ENCODE peak calls at places on chromosome 19, in six cellular contexts. O is GM12878, R is stomach, S is A549, K is body of pancreas, A is ovary. V is an unnamed sample.

GRCh38 chr19:16940626-16941025 is 51.8 kb downstream of the F2RL3 start:
- DNase-seq in O (no peak), R (no peak), S (no peak), K (no peak), A (no peak), V (no peak)

GRCh38 chr19:52237771-52238400 is 31.5 kb upstream of the ZNF766 start:
- DNase-seq in O (peak; percentile 19), R (peak; percentile 59), S (peak; percentile 69), K (peak; percentile 63), A (peak; percentile 51), V (peak; percentile 56)

GRCh38 chr19:57241181-57241580 is 749 bp downstream of the ZNF805 start:
- DNase-seq in O (no peak), R (no peak), S (peak; percentile 9), K (no peak), A (no peak), V (no peak)

GRCh38 chr19:50820549-50821247 is 2.9 kb downstream of the KLK1 start:
- DNase-seq in O (peak; percentile 21), R (no peak), S (no peak), K (peak; percentile 90), A (no peak), V (no peak)

GRCh38 chr19:38143847-38144246 is 80.2 kb downstream of the DPF1 start:
- DNase-seq in O (no peak), R (no peak), S (peak; percentile 40), K (no peak), A (no peak), V (no peak)

GRCh38 chr19:29587518-29587986 is 18.5 kb upstream of the POP4 start:
- DNase-seq in O (peak; percentile 76), R (no peak), S (no peak), K (no peak), A (no peak), V (no peak)

GRCh38 chr19:42428676-42429075 is 1.5 kb upstream of the LIPE start:
- DNase-seq in O (no peak), R (no peak), S (no peak), K (no peak), A (no peak), V (no peak)

GRCh38 chr19:13812544-13812943 is 17.3 kb downstream of the ZSWIM4 start:
- DNase-seq in O (no peak), R (no peak), S (no peak), K (no peak), A (no peak), V (no peak)

GRCh38 chr19:14333101-14333871 is 48.0 kb upstream of the ADGRE5 start:
- DNase-seq in O (no peak), R (peak; percentile 37), S (peak; percentile 61), K (no peak), A (no peak), V (no peak)

GRCh38 chr19:30666301-30666803 is 294.2 kb downstream of the ZNF536 start:
- DNase-seq in O (no peak), R (peak; percentile 47), S (peak; percentile 48), K (peak; percentile 73), A (peak; percentile 50), V (peak; percentile 43)

GRCh38 chr19:5914358-5914774 is 312 bp downstream of the CAPS start:
- DNase-seq in O (no peak), R (peak; percentile 27), S (no peak), K (no peak), A (no peak), V (no peak)

GRCh38 chr19:49396738-49397505 is 8.9 kb downstream of the KASH5 start:
- DNase-seq in O (no peak), R (no peak), S (no peak), K (no peak), A (no peak), V (no peak)

GRCh38 chr19:6465006-6465405 is 935 bp downstream of the CRB3 start:
- DNase-seq in O (no peak), R (peak; percentile 28), S (no peak), K (no peak), A (no peak), V (no peak)

GRCh38 chr19:51094696-51095279 is 12.1 kb upstream of the KLK14 start:
- DNase-seq in O (no peak), R (peak; percentile 45), S (peak; percentile 34), K (peak; percentile 54), A (peak; percentile 57), V (no peak)

GRCh38 chr19:6026390-6026897 is 48.5 kb upstream of the RANBP3 start:
- DNase-seq in O (no peak), R (no peak), S (no peak), K (no peak), A (no peak), V (no peak)

GRCh38 chr19:38809592-38810252 is 3.0 kb downstream of the LGALS4 start:
- DNase-seq in O (no peak), R (no peak), S (no peak), K (no peak), A (no peak), V (no peak)

GRCh38 chr19:55117636-55118391 is at the start of gene PPP1R12C:
- DNase-seq in O (peak; percentile 92), R (peak; percentile 99), S (peak; percentile 99), K (peak; percentile 98), A (peak; percentile 98), V (peak; percentile 98)

GRCh38 chr19:13692096-13692495 is 72.2 kb upstream of the MRI1 start:
- DNase-seq in O (no peak), R (no peak), S (no peak), K (no peak), A (no peak), V (no peak)

GRCh38 chr19:42184401-42184861 is 33.0 kb downstream of the DEDD2 start:
- DNase-seq in O (no peak), R (peak; percentile 75), S (peak; percentile 91), K (peak; percentile 83), A (peak; percentile 66), V (peak; percentile 61)

GRCh38 chr19:49150106-49150943 is 4.9 kb downstream of the HRC start:
- DNase-seq in O (no peak), R (peak; percentile 85), S (peak; percentile 85), K (peak; percentile 87), A (peak; percentile 80), V (peak; percentile 77)

GRCh38 chr19:55304279-55304978 is 20.6 kb downstream of the BRSK1 start:
- DNase-seq in O (no peak), R (peak; percentile 46), S (peak; percentile 85), K (peak; percentile 26), A (peak; percentile 52), V (peak; percentile 37)

GRCh38 chr19:19095691-19096090 is 31.9 kb downstream of the SLC25A42 start:
- DNase-seq in O (no peak), R (no peak), S (no peak), K (no peak), A (no peak), V (no peak)

GRCh38 chr19:19096641-19097627 is 33.1 kb downstream of the SLC25A42 start:
- DNase-seq in O (no peak), R (no peak), S (no peak), K (no peak), A (no peak), V (no peak)

GRCh38 chr19:19101540-19101939 is 36.7 kb downstream of the TMEM161A start:
- DNase-seq in O (no peak), R (no peak), S (no peak), K (no peak), A (no peak), V (no peak)

GRCh38 chr19:19098084-19098702 is 34.4 kb downstream of the SLC25A42 start:
- DNase-seq in O (no peak), R (no peak), S (no peak), K (no peak), A (no peak), V (no peak)

GRCh38 chr19:19098703-19099632 is 35.2 kb downstream of the SLC25A42 start:
- DNase-seq in O (no peak), R (no peak), S (no peak), K (no peak), A (no peak), V (no peak)
- TF ChIP-seq POLR2A in O (no peak), R (no peak), S (no peak), K (no peak), A (no peak), V (no peak)

DNA sequence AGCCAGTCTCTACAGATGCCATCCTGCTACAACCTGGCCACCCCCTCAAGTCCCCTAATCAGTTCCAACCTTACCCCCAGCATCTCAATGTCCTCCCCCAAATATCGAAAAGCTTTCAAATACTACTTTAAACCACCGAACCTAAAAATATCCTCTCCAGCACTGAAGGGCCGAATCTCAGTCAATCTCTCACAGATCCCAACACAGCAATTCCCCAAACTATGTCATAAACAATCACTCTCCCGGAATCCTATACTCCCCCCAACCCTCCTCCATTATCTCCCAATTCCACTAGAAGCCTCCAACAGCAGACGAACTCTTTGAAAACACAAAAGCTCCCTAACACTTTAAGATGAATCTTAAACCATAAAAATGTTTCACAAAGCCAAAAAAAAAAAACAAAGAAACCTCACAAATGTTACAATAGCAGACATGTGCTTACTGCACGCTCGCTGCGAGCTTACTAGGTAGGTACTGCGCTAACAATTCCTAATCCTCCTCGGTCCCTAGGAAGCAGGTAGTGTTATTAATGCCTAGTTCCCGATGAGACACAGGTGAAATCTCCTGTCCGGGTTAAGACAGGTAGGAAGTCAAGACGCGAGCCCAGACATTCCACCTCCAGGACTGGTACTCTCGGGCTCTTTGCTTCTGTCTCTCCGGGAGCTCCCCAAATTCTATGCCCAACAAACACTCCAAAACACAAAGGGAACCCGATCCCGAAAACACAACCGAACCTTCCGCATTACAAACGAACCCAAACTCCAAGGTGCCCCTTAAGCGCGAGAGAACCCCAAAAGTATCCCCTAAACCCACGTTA is 14.2 kb downstream of the FBXO46 start:
- DNase-seq in O (no peak), R (no peak), S (peak; percentile 36), K (peak; percentile 43), A (peak; percentile 40), V (peak; percentile 22)
- TF ChIP-seq CTCF in O (no peak), R (no peak), S (no peak), K (no peak), A (no peak), V (no peak)

GRCh38 chr19:10870955-10871603 is at the start of gene CARM1:
- DNase-seq in O (peak; percentile 79), R (peak; percentile 100), S (peak; percentile 97), K (peak; percentile 100), A (peak; percentile 99), V (peak; percentile 99)

GRCh38 chr19:10874019-10874418 is 2.7 kb downstream of the CARM1 start:
- DNase-seq in O (no peak), R (no peak), S (no peak), K (no peak), A (no peak), V (no peak)

GRCh38 chr19:10870501-10870954 is 825 bp upstream of the CARM1 start:
- DNase-seq in O (no peak), R (no peak), S (no peak), K (no peak), A (no peak), V (no peak)

GRCh38 chr19:10872551-10873107 is 1.3 kb downstream of the CARM1 start:
- DNase-seq in O (no peak), R (no peak), S (no peak), K (no peak), A (no peak), V (no peak)

GRCh38 chr19:10871711-10872550 is 578 bp downstream of the CARM1 start:
- DNase-seq in O (no peak), R (peak; percentile 41), S (no peak), K (peak; percentile 56), A (peak; percentile 79), V (peak; percentile 66)
- H3K4me1 ChIP-seq in O (peaks cover 41% of the 10 kb centered on the region), R (peaks cover 47% of the 10 kb centered on the region), S (peaks cover 11% of the 10 kb centered on the region), K (peaks cover 29% of the 10 kb centered on the region), A (no peaks in the 10 kb centered on the region), V (no peaks in the 10 kb centered on the region)

DNA sequence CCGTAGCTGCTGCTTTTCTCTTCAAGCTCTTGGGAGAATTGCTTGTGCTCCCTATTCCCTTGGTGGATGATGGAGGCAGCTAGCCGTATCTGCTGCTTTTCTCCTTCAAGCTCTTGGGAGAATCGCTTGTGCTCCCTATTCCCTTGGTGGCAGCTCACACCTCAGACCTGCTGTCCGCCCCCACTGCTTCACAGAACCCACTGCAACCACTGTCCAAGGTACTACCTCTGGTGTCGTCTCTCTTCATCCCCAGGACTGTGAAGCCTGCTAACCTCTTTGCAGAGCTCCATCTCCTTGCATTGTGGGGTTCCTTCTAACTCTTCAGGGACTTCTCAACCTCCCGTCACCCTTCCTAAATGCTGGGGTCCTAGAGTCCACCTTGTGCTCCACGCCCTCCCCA is 4.6 kb upstream of the ERVK3-1 start:
- DNase-seq in O (no peak), R (no peak), S (no peak), K (no peak), A (no peak), V (no peak)
- TF ChIP-seq POLR2A in O (no peak), R (no peak), S (no peak), K (no peak), A (no peak), V (no peak)